ENCODE peak calls at places on chromosome 2, in six cellular contexts. B is GM23248, T is Karpas-422, S is body of pancreas, A is mesenchymal stem cell, U is esophagus squamous epithelium. X is an unnamed sample.

GRCh38 chr2:7567646-7568045 is 650.4 kb downstream of the RNF144A start:
- DNase-seq in B (no peak), S (no peak), U (no peak), A (no peak), T (peak; percentile 46), X (no peak)

GRCh38 chr2:46482490-46482889 is 3.1 kb downstream of the TMEM247 start:
- DNase-seq in T (no peak), B (no peak), U (no peak), S (no peak), A (no peak), X (no peak)

GRCh38 chr2:160928854-160929301 is 231.3 kb upstream of the TANK start:
- DNase-seq in S (no peak), B (peak; percentile 77), T (no peak), U (no peak), A (no peak), X (no peak)

GRCh38 chr2:18584608-18584954 is 4.8 kb downstream of the NT5C1B start:
- DNase-seq in T (no peak), U (no peak), A (no peak), B (no peak), S (no peak), X (no peak)

GRCh38 chr2:97764559-97765263 is 51.3 kb downstream of the ZAP70 start:
- DNase-seq in S (no peak), U (no peak), B (no peak), A (no peak), T (no peak), X (no peak)

GRCh38 chr2:178404380-178404767 is 46.6 kb downstream of the PRKRA start:
- DNase-seq in U (no peak), B (peak; percentile 86), T (no peak), S (no peak), A (peak; percentile 93), X (no peak)

GRCh38 chr2:60465736-60466135 is 87.7 kb downstream of the BCL11A start:
- DNase-seq in A (no peak), B (peak; percentile 53), T (no peak), U (no peak), S (peak; percentile 36), X (no peak)

GRCh38 chr2:84290537-84290936 is 168.5 kb downstream of the SUCLG1 start:
- DNase-seq in T (no peak), B (no peak), S (no peak), U (no peak), A (no peak), X (no peak)

GRCh38 chr2:147451902-147452515 is 392.8 kb upstream of the ACVR2A start:
- DNase-seq in S (no peak), T (peak; percentile 17), A (no peak), U (no peak), B (no peak), X (peak; percentile 34)
- H3K4me1 ChIP-seq in S (peaks cover 11% of the 10 kb centered on the region), T (no peaks in the 10 kb centered on the region), A (no peaks in the 10 kb centered on the region), U (peaks cover 9% of the 10 kb centered on the region), B (no peaks in the 10 kb centered on the region), X (peaks cover 13% of the 10 kb centered on the region)

GRCh38 chr2:128304330-128304714 is 14.3 kb downstream of the HS6ST1 start:
- DNase-seq in A (no peak), S (no peak), B (no peak), T (no peak), U (no peak), X (no peak)

GRCh38 chr2:128305555-128306080 is 13.1 kb downstream of the HS6ST1 start:
- DNase-seq in S (peak; percentile 39), U (no peak), B (peak; percentile 58), A (peak; percentile 82), T (peak; percentile 92), X (no peak)

GRCh38 chr2:128303911-128304310 is 14.8 kb downstream of the HS6ST1 start:
- DNase-seq in T (no peak), B (no peak), S (no peak), A (no peak), U (no peak), X (no peak)

GRCh38 chr2:128306081-128306930 is 12.4 kb downstream of the HS6ST1 start:
- DNase-seq in T (no peak), B (peak; percentile 91), A (peak; percentile 99), S (peak; percentile 65), U (no peak), X (no peak)

GRCh38 chr2:128304715-128305554 is 13.7 kb downstream of the HS6ST1 start:
- DNase-seq in B (peak; percentile 96), A (peak; percentile 97), S (peak; percentile 84), T (no peak), U (no peak), X (no peak)
- H3K4me1 ChIP-seq in B (peaks cover 40% of the 10 kb centered on the region), A (peaks cover 69% of the 10 kb centered on the region), S (peaks cover 76% of the 10 kb centered on the region), T (peaks cover 37% of the 10 kb centered on the region), U (peaks cover 100% of the 10 kb centered on the region), X (peaks cover 67% of the 10 kb centered on the region)

DNA sequence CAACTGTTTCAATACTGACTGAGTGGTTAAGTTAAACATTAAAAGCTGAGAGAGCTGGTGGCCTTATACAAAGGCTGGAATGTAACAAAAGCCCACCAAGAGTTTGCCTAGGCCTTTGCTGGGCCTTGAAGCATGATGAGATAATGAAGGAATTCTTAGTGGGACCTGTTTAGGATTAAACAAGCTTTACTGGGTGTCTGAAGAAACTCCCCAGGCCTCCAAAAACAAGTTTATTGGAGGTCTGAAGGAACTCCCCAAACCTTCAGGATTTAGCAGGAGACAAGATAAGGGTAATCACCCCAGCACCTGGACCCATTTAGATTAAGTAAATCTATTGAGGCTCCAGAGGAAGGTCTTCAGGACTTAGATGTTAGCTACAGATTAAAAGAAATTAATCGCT is 18.7 kb downstream of the PCARE start:
- DNase-seq in T (no peak), A (no peak), B (no peak), U (no peak), S (no peak), X (no peak)
- H3K4me1 ChIP-seq in T (no peaks in the 10 kb centered on the region), A (peaks cover 2% of the 10 kb centered on the region), B (peaks cover 7% of the 10 kb centered on the region), U (peaks cover 33% of the 10 kb centered on the region), S (no peaks in the 10 kb centered on the region), X (no peaks in the 10 kb centered on the region)

DNA sequence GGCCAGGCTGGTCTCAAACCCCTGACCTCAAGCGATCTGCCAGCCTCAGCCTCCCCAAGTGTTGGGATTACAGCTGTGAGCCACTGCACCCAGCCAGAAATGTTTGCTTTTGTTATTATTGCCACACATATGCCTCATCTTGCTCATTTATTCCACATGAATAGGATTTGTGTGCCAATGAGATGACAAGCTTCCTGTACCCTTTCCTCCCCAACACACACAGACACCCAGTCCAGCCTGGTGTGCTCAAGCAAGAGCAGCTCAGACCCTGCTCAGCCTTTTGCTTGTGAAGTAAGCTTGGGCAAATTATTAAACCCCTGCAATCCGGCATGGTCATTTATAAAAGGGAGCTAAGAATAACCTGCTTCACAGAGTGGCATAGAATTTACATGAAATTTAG is 280.4 kb downstream of the SRBD1 start:
- DNase-seq in U (no peak), T (no peak), S (peak; percentile 12), B (peak; percentile 85), A (peak; percentile 11), X (no peak)
- H3K4me1 ChIP-seq in U (no peaks in the 10 kb centered on the region), T (peaks cover 17% of the 10 kb centered on the region), S (peaks cover 27% of the 10 kb centered on the region), B (peaks cover 8% of the 10 kb centered on the region), A (peaks cover 20% of the 10 kb centered on the region), X (no peaks in the 10 kb centered on the region)

GRCh38 chr2:236972491-236973379 is 113.0 kb upstream of the COPS8 start:
- DNase-seq in T (no peak), A (peak; percentile 41), S (peak; percentile 35), U (no peak), B (peak; percentile 94), X (no peak)
- H3K4me1 ChIP-seq in T (peaks cover 28% of the 10 kb centered on the region), A (no peaks in the 10 kb centered on the region), S (peaks cover 12% of the 10 kb centered on the region), U (peaks cover 28% of the 10 kb centered on the region), B (peaks cover 15% of the 10 kb centered on the region), X (peaks cover 11% of the 10 kb centered on the region)

GRCh38 chr2:68918497-68918896 is 34.2 kb downstream of the GKN2 start:
- DNase-seq in U (no peak), B (no peak), A (no peak), S (no peak), T (no peak), X (no peak)
- H3K4me1 ChIP-seq in U (peaks cover 14% of the 10 kb centered on the region), B (no peaks in the 10 kb centered on the region), A (no peaks in the 10 kb centered on the region), S (peaks cover 16% of the 10 kb centered on the region), T (no peaks in the 10 kb centered on the region), X (peaks cover 6% of the 10 kb centered on the region)

DNA sequence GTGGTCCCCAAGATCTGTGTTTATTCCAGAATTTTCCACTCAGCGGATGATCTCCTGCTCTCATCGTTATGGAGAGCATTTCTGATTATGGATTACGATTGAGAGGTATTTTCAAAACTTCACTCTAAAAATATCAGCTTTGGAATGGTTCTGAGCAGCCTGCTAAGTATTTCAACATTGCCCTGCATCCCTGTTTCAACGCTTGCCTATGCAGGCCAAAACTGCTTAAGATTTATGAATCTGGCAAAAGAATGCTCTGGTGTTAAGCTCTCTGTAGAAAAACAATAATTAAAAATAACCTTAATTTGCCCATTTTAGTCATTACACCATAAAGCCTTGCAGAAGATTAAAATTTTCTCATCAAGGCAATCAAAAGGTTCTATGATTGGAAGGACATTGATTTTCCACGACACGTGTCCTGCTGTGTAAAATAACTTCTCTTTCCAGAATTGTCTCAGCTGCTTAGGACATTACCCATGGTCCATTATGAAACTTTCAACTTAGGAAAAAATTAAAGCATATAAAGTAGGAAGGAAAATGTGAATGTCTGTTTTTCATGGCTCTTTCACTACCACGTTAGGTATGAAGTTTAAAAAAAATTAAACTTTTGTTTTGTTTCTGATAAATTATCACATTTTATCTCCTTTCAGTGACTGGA is 229.9 kb downstream of the ACKR3 start:
- DNase-seq in T (no peak), U (no peak), S (no peak), A (no peak), B (no peak), X (no peak)
- H3K4me1 ChIP-seq in T (no peaks in the 10 kb centered on the region), U (peaks cover 4% of the 10 kb centered on the region), S (no peaks in the 10 kb centered on the region), A (no peaks in the 10 kb centered on the region), B (no peaks in the 10 kb centered on the region), X (no peaks in the 10 kb centered on the region)

GRCh38 chr2:182949572-182950189 is 83.2 kb upstream of the FRZB start:
- DNase-seq in A (peak; percentile 91), S (peak; percentile 26), B (peak; percentile 28), T (no peak), U (no peak), X (no peak)
- H3K4me1 ChIP-seq in A (peaks cover 3% of the 10 kb centered on the region), S (peaks cover 6% of the 10 kb centered on the region), B (no peaks in the 10 kb centered on the region), T (no peaks in the 10 kb centered on the region), U (peaks cover 8% of the 10 kb centered on the region), X (peaks cover 16% of the 10 kb centered on the region)

GRCh38 chr2:192151848-192152247 is 42.9 kb downstream of the TMEFF2 start:
- DNase-seq in A (peak; percentile 17), B (peak; percentile 58), S (no peak), T (no peak), U (no peak), X (no peak)
- H3K4me1 ChIP-seq in A (no peaks in the 10 kb centered on the region), B (peaks cover 44% of the 10 kb centered on the region), S (no peaks in the 10 kb centered on the region), T (peaks cover 13% of the 10 kb centered on the region), U (peaks cover 12% of the 10 kb centered on the region), X (peaks cover 39% of the 10 kb centered on the region)

X was measured in esophagus muscularis mucosa.